ENCODE peak calls at places on chromosomes 7 and 10, in nine cellular contexts. J, V, O, X, U, R, G, M and C are unnamed samples.

GRCh38 chr7:130822642-130823041 is 88.6 kb upstream of the KLF14 start:
- DNase-seq in J (no peak), V (no peak), O (no peak), X (no peak), U (no peak), R (peak; percentile 53), G (no peak), M (no peak), C (no peak)

GRCh38 chr7:69599211-69599878 is 1.1 kb downstream of the AUTS2 start:
- DNase-seq in J (no peak), V (no peak), O (no peak), X (no peak), U (peak; percentile 29), R (no peak), G (no peak), M (no peak), C (no peak)

GRCh38 chr10:131701131-131701947 is 199.5 kb upstream of the PPP2R2D start:
- DNase-seq in J (no peak), V (no peak), O (no peak), X (no peak), U (peak; percentile 6), R (no peak), G (no peak), M (no peak), C (no peak)

GRCh38 chr7:16028651-16029050 is 342.2 kb upstream of the MEOX2 start:
- DNase-seq in J (no peak), V (no peak), O (no peak), X (no peak), U (no peak), R (no peak), G (no peak), M (no peak), C (no peak)

GRCh38 chr7:74623135-74623534 is 34.4 kb upstream of the GTF2I start:
- DNase-seq in J (no peak), V (no peak), O (no peak), X (no peak), U (no peak), R (no peak), G (no peak), M (no peak), C (no peak)

GRCh38 chr10:48214701-48215100 is 59.8 kb downstream of the FRMPD2 start:
- DNase-seq in J (no peak), V (no peak), O (no peak), X (no peak), U (no peak), R (no peak), G (no peak), M (no peak), C (no peak)

GRCh38 chr7:10802526-10802925 is 171.1 kb upstream of the PHF14 start:
- DNase-seq in J (peak; percentile 2), V (no peak), O (no peak), X (no peak), U (no peak), R (peak; percentile 15), G (no peak), M (no peak), C (no peak)

GRCh38 chr10:77987671-77988070 is 41.6 kb downstream of the POLR3A start:
- DNase-seq in J (no peak), V (no peak), O (no peak), X (no peak), U (no peak), R (no peak), G (no peak), M (no peak), C (no peak)

GRCh38 chr7:81690251-81690650 is 79.6 kb downstream of the HGF start:
- DNase-seq in J (no peak), V (no peak), O (no peak), X (no peak), U (no peak), R (no peak), G (no peak), M (no peak), C (no peak)

GRCh38 chr10:34498821-34499220 is 316.3 kb downstream of the PARD3 start:
- DNase-seq in J (no peak), V (no peak), O (no peak), X (no peak), U (no peak), R (no peak), G (no peak), M (no peak), C (no peak)

GRCh38 chr7:111730476-111731300 is 168.4 kb upstream of the IMMP2L start:
- DNase-seq in J (peak; percentile 14), V (no peak), O (peak; percentile 32), X (no peak), U (no peak), R (peak; percentile 63), G (peak; percentile 21), M (no peak), C (no peak)

GRCh38 chr10:123404357-123404756 is 250.2 kb downstream of the BUB3 start:
- DNase-seq in J (no peak), V (no peak), O (no peak), X (no peak), U (no peak), R (no peak), G (no peak), M (no peak), C (no peak)

GRCh38 chr10:58660577-58661255 is 148.0 kb downstream of the BICC1 start:
- DNase-seq in J (no peak), V (no peak), O (no peak), X (no peak), U (no peak), R (peak; percentile 53), G (no peak), M (no peak), C (no peak)

GRCh38 chr7:94183289-94183749 is 179.2 kb upstream of the BET1 start:
- DNase-seq in J (peak; percentile 34), V (no peak), O (no peak), X (no peak), U (no peak), R (peak; percentile 98), G (no peak), M (no peak), C (no peak)

GRCh38 chr7:74396993-74397392 is 56.7 kb upstream of the GTF2IRD1 start:
- DNase-seq in J (no peak), V (no peak), O (no peak), X (no peak), U (no peak), R (no peak), G (no peak), M (no peak), C (no peak)

GRCh38 chr10:42488416-42488815 is 150.0 kb downstream of the ZNF33B start:
- DNase-seq in J (peak; percentile 27), V (no peak), O (no peak), X (no peak), U (no peak), R (peak; percentile 87), G (no peak), M (no peak), C (no peak)

GRCh38 chr10:115921795-115922194 is 351.2 kb downstream of the GFRA1 start:
- DNase-seq in J (no peak), V (no peak), O (no peak), X (no peak), U (no peak), R (peak; percentile 71), G (no peak), M (no peak), C (no peak)